ENCODE peak calls at places on chromosomes 11 and 22, in eight cellular contexts. One of them, this sample, is unnamed.
A peak's percentile ranks its signal among the peaks of the same experiment; 100 is the strongest.

GRCh38 chr11:3052109-3052479 is 5.1 kb downstream of the CARS1 start:
- DNase-seq in suprapubic skin: no peak
- DNase-seq in tibial artery: no peak
- DNase-seq in testis: no peak
- DNase-seq in iPS DF 6.9: no peak
- DNase-seq in naive thymus-derived CD8-positive, alpha-beta T cell: no peak
- DNase-seq in substantia nigra: no peak
- DNase-seq in iPS-NIHi11: no peak
- DNase-seq in this sample: no peak

GRCh38 chr11:67033661-67034166 is 10.8 kb downstream of the SYT12 start:
- DNase-seq in suprapubic skin: no peak
- DNase-seq in tibial artery: no peak
- DNase-seq in testis: no peak
- DNase-seq in iPS DF 6.9: no peak
- DNase-seq in naive thymus-derived CD8-positive, alpha-beta T cell: no peak
- DNase-seq in substantia nigra: peak; percentile 48
- DNase-seq in iPS-NIHi11: no peak
- DNase-seq in this sample: no peak

GRCh38 chr11:14537134-14537599 is 17.0 kb upstream of the PSMA1 start:
- DNase-seq in suprapubic skin: no peak
- DNase-seq in tibial artery: peak; percentile 25
- DNase-seq in testis: peak; percentile 65
- DNase-seq in iPS DF 6.9: no peak
- DNase-seq in naive thymus-derived CD8-positive, alpha-beta T cell: no peak
- DNase-seq in substantia nigra: no peak
- DNase-seq in iPS-NIHi11: peak; percentile 63
- DNase-seq in this sample: peak; percentile 20

GRCh38 chr22:38460367-38460952 is 5.5 kb upstream of the KCNJ4 start:
- DNase-seq in suprapubic skin: no peak
- DNase-seq in tibial artery: no peak
- DNase-seq in testis: no peak
- DNase-seq in iPS DF 6.9: no peak
- DNase-seq in naive thymus-derived CD8-positive, alpha-beta T cell: no peak
- DNase-seq in substantia nigra: no peak
- DNase-seq in iPS-NIHi11: no peak
- DNase-seq in this sample: no peak

GRCh38 chr11:19196458-19196857 is 5.3 kb downstream of the CSRP3 start:
- DNase-seq in suprapubic skin: no peak
- DNase-seq in tibial artery: no peak
- DNase-seq in testis: no peak
- DNase-seq in iPS DF 6.9: no peak
- DNase-seq in naive thymus-derived CD8-positive, alpha-beta T cell: no peak
- DNase-seq in substantia nigra: no peak
- DNase-seq in iPS-NIHi11: no peak
- DNase-seq in this sample: no peak

GRCh38 chr11:37177721-37178120 is 579.7 kb upstream of the RAG2 start:
- DNase-seq in suprapubic skin: no peak
- DNase-seq in tibial artery: no peak
- DNase-seq in testis: no peak
- DNase-seq in iPS DF 6.9: no peak
- DNase-seq in naive thymus-derived CD8-positive, alpha-beta T cell: no peak
- DNase-seq in substantia nigra: no peak
- DNase-seq in iPS-NIHi11: no peak
- DNase-seq in this sample: no peak

GRCh38 chr22:39559456-39560105 is 11.0 kb upstream of the CACNA1I start:
- DNase-seq in suprapubic skin: no peak
- DNase-seq in tibial artery: no peak
- DNase-seq in testis: peak; percentile 24
- DNase-seq in iPS DF 6.9: peak; percentile 47
- DNase-seq in naive thymus-derived CD8-positive, alpha-beta T cell: no peak
- DNase-seq in substantia nigra: no peak
- DNase-seq in iPS-NIHi11: peak; percentile 88
- DNase-seq in this sample: no peak

GRCh38 chr11:108302121-108302785 is 79.4 kb downstream of the ATM start:
- DNase-seq in suprapubic skin: no peak
- DNase-seq in tibial artery: no peak
- DNase-seq in testis: no peak
- DNase-seq in iPS DF 6.9: no peak
- DNase-seq in naive thymus-derived CD8-positive, alpha-beta T cell: no peak
- DNase-seq in substantia nigra: no peak
- DNase-seq in iPS-NIHi11: no peak
- DNase-seq in this sample: no peak

GRCh38 chr22:26479043-26479791 is 4.4 kb downstream of the HPS4 start:
- DNase-seq in suprapubic skin: no peak
- DNase-seq in tibial artery: no peak
- DNase-seq in testis: no peak
- DNase-seq in iPS DF 6.9: no peak
- DNase-seq in naive thymus-derived CD8-positive, alpha-beta T cell: no peak
- DNase-seq in substantia nigra: no peak
- DNase-seq in iPS-NIHi11: no peak
- DNase-seq in this sample: no peak

GRCh38 chr11:65013692-65014145 is 241 bp upstream of the ARL2 start:
- DNase-seq in suprapubic skin: peak; percentile 95
- DNase-seq in tibial artery: peak; percentile 89
- DNase-seq in testis: peak; percentile 94
- DNase-seq in iPS DF 6.9: peak; percentile 84
- DNase-seq in naive thymus-derived CD8-positive, alpha-beta T cell: peak; percentile 84
- DNase-seq in substantia nigra: peak; percentile 62
- DNase-seq in iPS-NIHi11: peak; percentile 97
- DNase-seq in this sample: peak; percentile 91

GRCh38 chr11:12110201-12110713 is at the start of gene MICAL2:
- DNase-seq in suprapubic skin: peak; percentile 89
- DNase-seq in tibial artery: peak; percentile 87
- DNase-seq in testis: peak; percentile 93
- DNase-seq in iPS DF 6.9: no peak
- DNase-seq in naive thymus-derived CD8-positive, alpha-beta T cell: peak; percentile 73
- DNase-seq in substantia nigra: peak; percentile 56
- DNase-seq in iPS-NIHi11: peak; percentile 99
- DNase-seq in this sample: peak; percentile 72

GRCh38 chr11:91998466-91998865 is 226.2 kb upstream of the FAT3 start:
- DNase-seq in suprapubic skin: no peak
- DNase-seq in tibial artery: no peak
- DNase-seq in testis: no peak
- DNase-seq in iPS DF 6.9: no peak
- DNase-seq in naive thymus-derived CD8-positive, alpha-beta T cell: no peak
- DNase-seq in substantia nigra: no peak
- DNase-seq in iPS-NIHi11: no peak
- DNase-seq in this sample: no peak

GRCh38 chr22:27124336-27125023 is 467.1 kb downstream of the MIAT start:
- DNase-seq in suprapubic skin: no peak
- DNase-seq in tibial artery: peak; percentile 50
- DNase-seq in testis: peak; percentile 24
- DNase-seq in iPS DF 6.9: no peak
- DNase-seq in naive thymus-derived CD8-positive, alpha-beta T cell: no peak
- DNase-seq in substantia nigra: no peak
- DNase-seq in iPS-NIHi11: no peak
- DNase-seq in this sample: no peak

GRCh38 chr11:68039526-68040086 is 781 bp downstream of the TCIRG1 start:
- DNase-seq in suprapubic skin: peak; percentile 75
- DNase-seq in tibial artery: no peak
- DNase-seq in testis: no peak
- DNase-seq in iPS DF 6.9: no peak
- DNase-seq in naive thymus-derived CD8-positive, alpha-beta T cell: no peak
- DNase-seq in substantia nigra: no peak
- DNase-seq in iPS-NIHi11: no peak
- DNase-seq in this sample: no peak

GRCh38 chr22:46545041-46545796 is 7.8 kb upstream of the CELSR1 start:
- DNase-seq in suprapubic skin: no peak
- DNase-seq in tibial artery: no peak
- DNase-seq in testis: no peak
- DNase-seq in iPS DF 6.9: no peak
- DNase-seq in naive thymus-derived CD8-positive, alpha-beta T cell: no peak
- DNase-seq in substantia nigra: no peak
- DNase-seq in iPS-NIHi11: no peak
- DNase-seq in this sample: no peak

GRCh38 chr11:47726878-47727514 is 11.8 kb upstream of the AGBL2 start:
- DNase-seq in suprapubic skin: no peak
- DNase-seq in tibial artery: no peak
- DNase-seq in testis: no peak
- DNase-seq in iPS DF 6.9: no peak
- DNase-seq in naive thymus-derived CD8-positive, alpha-beta T cell: no peak
- DNase-seq in substantia nigra: no peak
- DNase-seq in iPS-NIHi11: no peak
- DNase-seq in this sample: no peak

GRCh38 chr22:39142088-39142667 is 10.3 kb downstream of the CBX7 start:
- DNase-seq in suprapubic skin: no peak
- DNase-seq in tibial artery: no peak
- DNase-seq in testis: no peak
- DNase-seq in iPS DF 6.9: no peak
- DNase-seq in naive thymus-derived CD8-positive, alpha-beta T cell: no peak
- DNase-seq in substantia nigra: no peak
- DNase-seq in iPS-NIHi11: no peak
- DNase-seq in this sample: no peak

GRCh38 chr11:72758304-72758689 is 6.1 kb upstream of the ARAP1 start:
- DNase-seq in suprapubic skin: no peak
- DNase-seq in tibial artery: no peak
- DNase-seq in testis: no peak
- DNase-seq in iPS DF 6.9: no peak
- DNase-seq in naive thymus-derived CD8-positive, alpha-beta T cell: no peak
- DNase-seq in substantia nigra: no peak
- DNase-seq in iPS-NIHi11: no peak
- DNase-seq in this sample: no peak

GRCh38 chr11:98040061-98040808 is 980.5 kb upstream of the CNTN5 start:
- DNase-seq in suprapubic skin: no peak
- DNase-seq in tibial artery: no peak
- DNase-seq in testis: no peak
- DNase-seq in iPS DF 6.9: no peak
- DNase-seq in naive thymus-derived CD8-positive, alpha-beta T cell: no peak
- DNase-seq in substantia nigra: no peak
- DNase-seq in iPS-NIHi11: no peak
- DNase-seq in this sample: no peak

GRCh38 chr22:42288791-42289190 is 18.3 kb upstream of the TCF20 start:
- DNase-seq in suprapubic skin: no peak
- DNase-seq in tibial artery: no peak
- DNase-seq in testis: no peak
- DNase-seq in iPS DF 6.9: no peak
- DNase-seq in naive thymus-derived CD8-positive, alpha-beta T cell: no peak
- DNase-seq in substantia nigra: no peak
- DNase-seq in iPS-NIHi11: no peak
- DNase-seq in this sample: no peak

GRCh38 chr11:18394300-18394927 is at the start of gene LDHA:
- DNase-seq in suprapubic skin: peak; percentile 100
- DNase-seq in tibial artery: peak; percentile 98
- DNase-seq in testis: peak; percentile 98
- DNase-seq in iPS DF 6.9: no peak
- DNase-seq in naive thymus-derived CD8-positive, alpha-beta T cell: peak; percentile 97
- DNase-seq in substantia nigra: peak; percentile 90
- DNase-seq in iPS-NIHi11: peak; percentile 87
- DNase-seq in this sample: peak; percentile 100

GRCh38 chr11:68163691-68164090 is 42.5 kb upstream of the CHKA start:
- DNase-seq in suprapubic skin: no peak
- DNase-seq in tibial artery: no peak
- DNase-seq in testis: no peak
- DNase-seq in iPS DF 6.9: no peak
- DNase-seq in naive thymus-derived CD8-positive, alpha-beta T cell: no peak
- DNase-seq in substantia nigra: no peak
- DNase-seq in iPS-NIHi11: no peak
- DNase-seq in this sample: no peak

GRCh38 chr11:113289341-113290187 is 24.8 kb upstream of the TTC12 start:
- DNase-seq in suprapubic skin: no peak
- DNase-seq in tibial artery: no peak
- DNase-seq in testis: peak; percentile 68
- DNase-seq in iPS DF 6.9: peak; percentile 57
- DNase-seq in naive thymus-derived CD8-positive, alpha-beta T cell: peak; percentile 41
- DNase-seq in substantia nigra: peak; percentile 24
- DNase-seq in iPS-NIHi11: peak; percentile 91
- DNase-seq in this sample: peak; percentile 44

GRCh38 chr11:43447124-43447523 is 88.4 kb downstream of the TTC17 start:
- DNase-seq in suprapubic skin: no peak
- DNase-seq in tibial artery: no peak
- DNase-seq in testis: no peak
- DNase-seq in iPS DF 6.9: no peak
- DNase-seq in naive thymus-derived CD8-positive, alpha-beta T cell: no peak
- DNase-seq in substantia nigra: no peak
- DNase-seq in iPS-NIHi11: no peak
- DNase-seq in this sample: no peak

This sample was measured in activated CD4-positive, alpha-beta T cell treated with anti-CD3 and anti-CD28 coated beads, Interleukin-2, amount 50 U/mL, for 4 hours.